ENCODE peak calls at places on chromosomes 12 and 14, in seven cellular contexts. A is epithelial cell of esophagus; P is transverse colon; L is A549; J is Peyer's patch; Z is CD8-positive, alpha-beta T cell; Y is AG09309. U is an unnamed sample.

GRCh38 chr14:101132051-101132541 is 228.6 kb upstream of the RTL1 start:
- DNase-seq in Z (peak; percentile 1), Y (no peak), P (no peak), L (no peak), A (no peak), J (no peak), U (no peak)

GRCh38 chr12:128259556-128260070 is 7.4 kb upstream of the TMEM132C start:
- DNase-seq in L (no peak), Y (no peak), A (no peak), P (no peak), J (no peak), Z (no peak), U (no peak)

GRCh38 chr12:40907115-40907521 is 214.9 kb downstream of the CNTN1 start:
- DNase-seq in Y (no peak), A (peak; percentile 86), P (no peak), J (no peak), Z (no peak), L (peak; percentile 24), U (no peak)

GRCh38 chr12:52832451-52832850 is 1.7 kb downstream of the KRT79 start:
- DNase-seq in J (no peak), Z (no peak), Y (no peak), P (no peak), A (no peak), L (no peak), U (no peak)

GRCh38 chr14:89918721-89919120 is 35.8 kb downstream of the EFCAB11 start:
- DNase-seq in J (no peak), Z (no peak), L (no peak), A (no peak), Y (no peak), P (no peak), U (no peak)

GRCh38 chr12:113184900-113185179 is 438 bp downstream of the DDX54 start:
- DNase-seq in J (peak; percentile 87), Z (peak; percentile 88), Y (peak; percentile 66), L (peak; percentile 90), A (peak; percentile 90), P (peak; percentile 91), U (peak; percentile 82)

GRCh38 chr14:84750763-84751554 is 779.0 kb upstream of the FLRT2 start:
- DNase-seq in L (no peak), P (no peak), J (no peak), A (peak; percentile 42), Y (no peak), Z (no peak), U (no peak)

GRCh38 chr12:122362758-122363157 is 59.7 kb downstream of the CLIP1 start:
- DNase-seq in L (no peak), Y (no peak), A (no peak), Z (no peak), P (no peak), J (no peak), U (no peak)

GRCh38 chr12:52496590-52497071 is 3.6 kb upstream of the KRT6A start:
- DNase-seq in Y (no peak), A (peak; percentile 97), P (no peak), J (no peak), Z (no peak), L (peak; percentile 51), U (peak; percentile 5)

GRCh38 chr14:61568572-61569011 is 126.7 kb upstream of the HIF1A start:
- DNase-seq in J (peak; percentile 90), Y (no peak), P (peak; percentile 69), Z (peak; percentile 57), A (peak; percentile 57), L (no peak), U (no peak)

GRCh38 chr12:52191841-52192791 is at the start of gene KRT80:
- DNase-seq in L (peak; percentile 99), Y (peak; percentile 99), A (peak; percentile 98), Z (no peak), J (peak; percentile 25), P (peak; percentile 84), U (peak; percentile 98)

GRCh38 chr14:104864267-104865068 is 600 bp upstream of the CEP170B start:
- DNase-seq in Y (no peak), A (peak; percentile 78), J (no peak), L (peak; percentile 37), P (peak; percentile 93), Z (no peak), U (no peak)

GRCh38 chr12:112906712-112907414 is at the start of gene OAS1:
- DNase-seq in L (peak; percentile 63), P (peak; percentile 68), Y (no peak), Z (peak; percentile 52), A (peak; percentile 70), J (peak; percentile 52), U (peak; percentile 19)

GRCh38 chr12:6866163-6866919 is 990 bp upstream of the TPI1 start:
- DNase-seq in J (no peak), P (no peak), A (no peak), Z (no peak), L (no peak), Y (no peak), U (no peak)
- H3K4me3 ChIP-seq in J (peak overlapping the region; percentile 95), P (peak overlapping the region; percentile 99), A (no peak overlapping the region), Z (peak overlapping the region; percentile 54), L (peak overlapping the region; percentile 100), Y (no peak overlapping the region), U (peak overlapping the region; percentile 99)

GRCh38 chr12:55965240-55965639 is 602 bp downstream of the PMEL start:
- DNase-seq in Y (no peak), A (no peak), L (no peak), Z (no peak), J (no peak), P (no peak), U (no peak)
- H3K4me3 ChIP-seq in Y (no peak overlapping the region), A (no peak overlapping the region), L (no peak overlapping the region), Z (no peak overlapping the region), J (no peak overlapping the region), P (no peak overlapping the region), U (no peak overlapping the region)

DNA sequence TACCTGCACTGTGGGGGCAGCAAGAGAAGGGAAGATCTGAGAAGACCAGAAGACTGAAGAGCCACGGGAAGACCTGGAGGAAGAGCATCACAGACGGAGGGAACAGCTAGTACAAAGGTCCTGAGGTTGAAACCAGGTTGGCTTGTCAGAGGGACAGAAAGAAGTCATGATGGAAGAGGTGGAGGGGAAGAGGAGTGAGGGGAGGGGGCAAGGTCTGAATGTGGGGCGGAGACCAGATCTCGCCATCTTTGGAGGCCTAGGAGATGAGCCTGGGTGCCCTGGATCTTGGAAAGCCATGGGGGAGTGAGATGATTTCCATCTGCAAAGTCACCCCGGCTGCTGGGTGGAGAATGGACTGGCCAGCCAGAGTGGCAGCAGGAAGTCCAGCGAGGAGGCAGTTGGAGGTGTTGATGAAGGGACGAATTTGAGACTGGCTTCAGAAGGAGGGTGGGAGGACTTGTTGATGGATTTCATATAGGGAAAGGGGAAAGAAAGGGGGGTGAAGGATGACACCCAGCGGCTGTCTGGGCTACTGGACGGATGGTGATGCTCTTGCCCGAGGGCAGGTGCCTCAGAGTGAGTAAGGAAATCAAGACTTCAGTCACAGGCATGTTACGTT is 14.6 kb upstream of the UBC start:
- DNase-seq in J (no peak), A (peak; percentile 93), L (no peak), P (no peak), Z (no peak), Y (no peak), U (no peak)
- H3K4me3 ChIP-seq in J (no peak overlapping the region), A (no peak overlapping the region), L (no peak overlapping the region), P (no peak overlapping the region), Z (peak overlapping the region; percentile 71), Y (no peak overlapping the region), U (no peak overlapping the region)

DNA sequence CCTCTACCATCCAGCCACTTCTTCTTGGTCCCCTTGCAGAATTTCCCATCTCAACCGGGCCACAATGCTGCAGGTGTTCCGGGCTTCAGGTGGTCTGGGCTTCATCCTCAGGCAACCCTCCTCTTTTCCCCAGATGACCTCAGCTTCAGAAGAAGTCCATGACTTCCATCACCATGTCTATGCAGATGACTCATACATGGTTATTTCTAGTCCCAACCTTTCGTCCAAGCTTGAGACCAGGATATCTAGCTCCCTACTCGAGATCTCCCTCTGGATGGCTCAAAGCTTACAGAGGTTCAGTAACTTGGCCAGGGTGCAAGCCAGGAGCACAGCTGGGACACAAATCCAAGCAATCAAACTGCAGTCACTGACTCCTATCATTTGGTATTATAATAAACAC is 154.6 kb upstream of the NOS1 start:
- DNase-seq in L (no peak), Y (no peak), A (no peak), P (no peak), J (no peak), Z (no peak), U (no peak)
- H3K4me3 ChIP-seq in L (no peak overlapping the region), Y (no peak overlapping the region), A (no peak overlapping the region), P (no peak overlapping the region), J (no peak overlapping the region), Z (no peak overlapping the region), U (no peak overlapping the region)

GRCh38 chr12:6070472-6071257 is 53.8 kb downstream of the VWF start:
- DNase-seq in A (peak; percentile 84), P (no peak), L (no peak), Y (no peak), Z (no peak), J (no peak), U (no peak)
- H3K4me3 ChIP-seq in A (no peak overlapping the region), P (no peak overlapping the region), L (no peak overlapping the region), Y (no peak overlapping the region), Z (no peak overlapping the region), J (no peak overlapping the region), U (no peak overlapping the region)

GRCh38 chr12:117502633-117503032 is 141.2 kb upstream of the NOS1 start:
- DNase-seq in A (no peak), Y (no peak), J (no peak), P (no peak), L (no peak), Z (no peak), U (no peak)

GRCh38 chr12:117499759-117500485 is 138.5 kb upstream of the NOS1 start:
- DNase-seq in P (no peak), A (no peak), L (peak; percentile 42), Y (no peak), J (no peak), Z (no peak), U (no peak)

GRCh38 chr12:117501470-117501869 is 140.0 kb upstream of the NOS1 start:
- DNase-seq in Z (no peak), L (no peak), A (no peak), P (peak; percentile 46), Y (no peak), J (no peak), U (no peak)

GRCh38 chr12:117501066-117501465 is 139.6 kb upstream of the NOS1 start:
- DNase-seq in A (no peak), J (no peak), P (no peak), Y (no peak), L (no peak), Z (no peak), U (no peak)

DNA sequence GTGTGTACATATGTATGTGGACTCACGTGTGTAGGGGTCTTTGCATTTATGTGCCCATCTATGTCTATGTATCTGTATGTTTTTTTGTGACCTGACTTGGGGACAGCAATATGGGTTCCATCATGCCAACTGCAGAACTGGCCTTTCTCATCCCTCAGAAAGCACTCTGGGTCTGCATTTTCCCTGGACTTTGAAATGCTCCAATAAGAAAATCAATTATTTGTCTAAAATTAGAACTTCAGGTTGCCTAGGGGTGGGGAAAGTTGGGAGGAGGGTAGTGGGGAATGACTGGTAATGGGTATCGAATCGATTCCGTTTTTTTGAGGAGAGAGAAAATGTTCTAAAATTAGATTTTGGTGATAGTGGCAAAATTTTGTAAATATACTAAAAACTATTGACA is 140.8 kb upstream of the NOS1 start:
- DNase-seq in Z (no peak), A (no peak), P (no peak), J (no peak), Y (no peak), L (no peak), U (no peak)
- H3K4me3 ChIP-seq in Z (no peak overlapping the region), A (no peak overlapping the region), P (no peak overlapping the region), J (no peak overlapping the region), Y (no peak overlapping the region), L (no peak overlapping the region), U (no peak overlapping the region)

GRCh38 chr12:33488036-33488435 is 48.4 kb upstream of the SYT10 start:
- DNase-seq in J (no peak), Y (no peak), Z (no peak), L (no peak), A (peak; percentile 94), P (no peak), U (no peak)
- H3K4me3 ChIP-seq in J (no peak overlapping the region), Y (no peak overlapping the region), Z (no peak overlapping the region), L (no peak overlapping the region), A (no peak overlapping the region), P (no peak overlapping the region), U (no peak overlapping the region)

U was measured in HFF-Myc.